ENCODE peak calls at places on chromosomes 1 and 21, in eight cellular contexts. One of them, this sample, is unnamed. For H3K9me3, the result is how much of the 10 kb centered on the place peaks cover.

GRCh38 chr1:173920868-173921267 is 3.7 kb upstream of the SERPINC1 start:
- DNase-seq in effector memory CD4-positive, alpha-beta T cell: no peak
- DNase-seq in esophagus muscularis mucosa: no peak
- DNase-seq in A549: no peak
- DNase-seq in small intestine: no peak
- DNase-seq in ascending aorta: no peak
- DNase-seq in upper lobe of right lung: no peak
- DNase-seq in astrocyte: no peak
- DNase-seq in this sample: no peak

GRCh38 chr1:115744876-115745275 is 23.6 kb downstream of the CASQ2 start:
- DNase-seq in effector memory CD4-positive, alpha-beta T cell: no peak
- DNase-seq in esophagus muscularis mucosa: no peak
- DNase-seq in A549: no peak
- DNase-seq in small intestine: no peak
- DNase-seq in ascending aorta: no peak
- DNase-seq in upper lobe of right lung: no peak
- DNase-seq in astrocyte: no peak
- DNase-seq in this sample: no peak

GRCh38 chr1:163538682-163539081 is 216.9 kb downstream of the NUF2 start:
- DNase-seq in effector memory CD4-positive, alpha-beta T cell: no peak
- DNase-seq in esophagus muscularis mucosa: no peak
- DNase-seq in A549: no peak
- DNase-seq in small intestine: no peak
- DNase-seq in ascending aorta: no peak
- DNase-seq in upper lobe of right lung: no peak
- DNase-seq in astrocyte: no peak
- DNase-seq in this sample: no peak

GRCh38 chr1:22503721-22504410 is 52.2 kb downstream of the ZBTB40 start:
- DNase-seq in effector memory CD4-positive, alpha-beta T cell: no peak
- DNase-seq in esophagus muscularis mucosa: no peak
- DNase-seq in A549: no peak
- DNase-seq in small intestine: peak
- DNase-seq in ascending aorta: no peak
- DNase-seq in upper lobe of right lung: no peak
- DNase-seq in astrocyte: peak
- DNase-seq in this sample: no peak

GRCh38 chr1:228969968-228970800 is 234.9 kb downstream of the RHOU start:
- DNase-seq in effector memory CD4-positive, alpha-beta T cell: no peak
- DNase-seq in esophagus muscularis mucosa: peak
- DNase-seq in A549: no peak
- DNase-seq in small intestine: no peak
- DNase-seq in ascending aorta: no peak
- DNase-seq in upper lobe of right lung: no peak
- DNase-seq in astrocyte: no peak
- DNase-seq in this sample: no peak

GRCh38 chr1:1433804-1434130 is 1.7 kb upstream of the VWA1 start:
- DNase-seq in effector memory CD4-positive, alpha-beta T cell: no peak
- DNase-seq in esophagus muscularis mucosa: no peak
- DNase-seq in A549: no peak
- DNase-seq in small intestine: no peak
- DNase-seq in ascending aorta: no peak
- DNase-seq in upper lobe of right lung: peak
- DNase-seq in astrocyte: peak
- DNase-seq in this sample: peak

GRCh38 chr1:44049839-44050238 is 18.6 kb upstream of the SLC6A9 start:
- DNase-seq in effector memory CD4-positive, alpha-beta T cell: no peak
- DNase-seq in esophagus muscularis mucosa: no peak
- DNase-seq in A549: peak
- DNase-seq in small intestine: no peak
- DNase-seq in ascending aorta: no peak
- DNase-seq in upper lobe of right lung: no peak
- DNase-seq in astrocyte: peak
- DNase-seq in this sample: no peak

GRCh38 chr1:185719021-185719420 is 15.2 kb upstream of the HMCN1 start:
- DNase-seq in effector memory CD4-positive, alpha-beta T cell: no peak
- DNase-seq in esophagus muscularis mucosa: no peak
- DNase-seq in A549: peak
- DNase-seq in small intestine: peak
- DNase-seq in ascending aorta: no peak
- DNase-seq in upper lobe of right lung: no peak
- DNase-seq in astrocyte: peak
- DNase-seq in this sample: no peak

GRCh38 chr21:42649122-42650032 is 4.0 kb upstream of the PDE9A start:
- DNase-seq in effector memory CD4-positive, alpha-beta T cell: no peak
- DNase-seq in esophagus muscularis mucosa: no peak
- DNase-seq in A549: no peak
- DNase-seq in small intestine: no peak
- DNase-seq in ascending aorta: no peak
- DNase-seq in upper lobe of right lung: no peak
- DNase-seq in astrocyte: no peak
- DNase-seq in this sample: peak

GRCh38 chr1:36008546-36009197 is 75.2 kb upstream of the TEKT2 start:
- DNase-seq in effector memory CD4-positive, alpha-beta T cell: no peak
- DNase-seq in esophagus muscularis mucosa: no peak
- DNase-seq in A549: peak
- DNase-seq in small intestine: no peak
- DNase-seq in ascending aorta: no peak
- DNase-seq in upper lobe of right lung: no peak
- DNase-seq in astrocyte: peak
- DNase-seq in this sample: no peak

GRCh38 chr1:154812911-154813816 is 56.9 kb downstream of the KCNN3 start:
- DNase-seq in effector memory CD4-positive, alpha-beta T cell: no peak
- DNase-seq in esophagus muscularis mucosa: no peak
- DNase-seq in A549: no peak
- DNase-seq in small intestine: no peak
- DNase-seq in ascending aorta: no peak
- DNase-seq in upper lobe of right lung: no peak
- DNase-seq in astrocyte: peak
- DNase-seq in this sample: peak

GRCh38 chr1:58932820-58933598 is 149.2 kb upstream of the JUN start:
- DNase-seq in effector memory CD4-positive, alpha-beta T cell: no peak
- DNase-seq in esophagus muscularis mucosa: peak
- DNase-seq in A549: peak
- DNase-seq in small intestine: peak
- DNase-seq in ascending aorta: no peak
- DNase-seq in upper lobe of right lung: peak
- DNase-seq in astrocyte: peak
- DNase-seq in this sample: peak

GRCh38 chr1:85447000-85447943 is 17.7 kb downstream of the DDAH1 start:
- DNase-seq in effector memory CD4-positive, alpha-beta T cell: no peak
- DNase-seq in esophagus muscularis mucosa: no peak
- DNase-seq in A549: no peak
- DNase-seq in small intestine: no peak
- DNase-seq in ascending aorta: no peak
- DNase-seq in upper lobe of right lung: no peak
- DNase-seq in astrocyte: peak
- DNase-seq in this sample: no peak

GRCh38 chr21:43858806-43859648 is 6.0 kb upstream of the AGPAT3 start:
- DNase-seq in effector memory CD4-positive, alpha-beta T cell: no peak
- DNase-seq in esophagus muscularis mucosa: no peak
- DNase-seq in A549: no peak
- DNase-seq in small intestine: no peak
- DNase-seq in ascending aorta: no peak
- DNase-seq in upper lobe of right lung: no peak
- DNase-seq in astrocyte: no peak
- DNase-seq in this sample: no peak

GRCh38 chr1:91751281-91751680 is 134.7 kb downstream of the TGFBR3 start:
- DNase-seq in effector memory CD4-positive, alpha-beta T cell: no peak
- DNase-seq in esophagus muscularis mucosa: no peak
- DNase-seq in A549: no peak
- DNase-seq in small intestine: no peak
- DNase-seq in ascending aorta: no peak
- DNase-seq in upper lobe of right lung: no peak
- DNase-seq in astrocyte: peak
- DNase-seq in this sample: no peak

GRCh38 chr1:42739753-42740700 is at the start of gene CLDN19:
- DNase-seq in effector memory CD4-positive, alpha-beta T cell: no peak
- DNase-seq in esophagus muscularis mucosa: no peak
- DNase-seq in A549: no peak
- DNase-seq in small intestine: peak
- DNase-seq in ascending aorta: no peak
- DNase-seq in upper lobe of right lung: no peak
- DNase-seq in astrocyte: no peak
- DNase-seq in this sample: peak

GRCh38 chr1:53376041-53376461 is 48.2 kb upstream of the LRP8 start:
- DNase-seq in effector memory CD4-positive, alpha-beta T cell: no peak
- DNase-seq in esophagus muscularis mucosa: peak
- DNase-seq in A549: no peak
- DNase-seq in small intestine: no peak
- DNase-seq in ascending aorta: no peak
- DNase-seq in upper lobe of right lung: peak
- DNase-seq in astrocyte: no peak
- DNase-seq in this sample: peak

GRCh38 chr1:149917590-149918144 is at the start of gene SV2A:
- DNase-seq in effector memory CD4-positive, alpha-beta T cell: peak
- DNase-seq in esophagus muscularis mucosa: no peak
- DNase-seq in A549: no peak
- DNase-seq in small intestine: no peak
- DNase-seq in ascending aorta: no peak
- DNase-seq in upper lobe of right lung: no peak
- DNase-seq in astrocyte: peak
- DNase-seq in this sample: peak

GRCh38 chr1:159746676-159747075 is 32.3 kb upstream of the CRP start:
- DNase-seq in effector memory CD4-positive, alpha-beta T cell: no peak
- DNase-seq in esophagus muscularis mucosa: no peak
- DNase-seq in A549: no peak
- DNase-seq in small intestine: no peak
- DNase-seq in ascending aorta: no peak
- DNase-seq in upper lobe of right lung: no peak
- DNase-seq in astrocyte: no peak
- DNase-seq in this sample: no peak

GRCh38 chr1:40708750-40709099 is 17.2 kb downstream of the NFYC start:
- DNase-seq in effector memory CD4-positive, alpha-beta T cell: no peak
- DNase-seq in esophagus muscularis mucosa: no peak
- DNase-seq in A549: peak
- DNase-seq in small intestine: no peak
- DNase-seq in ascending aorta: no peak
- DNase-seq in upper lobe of right lung: no peak
- DNase-seq in astrocyte: peak
- DNase-seq in this sample: no peak

DNA sequence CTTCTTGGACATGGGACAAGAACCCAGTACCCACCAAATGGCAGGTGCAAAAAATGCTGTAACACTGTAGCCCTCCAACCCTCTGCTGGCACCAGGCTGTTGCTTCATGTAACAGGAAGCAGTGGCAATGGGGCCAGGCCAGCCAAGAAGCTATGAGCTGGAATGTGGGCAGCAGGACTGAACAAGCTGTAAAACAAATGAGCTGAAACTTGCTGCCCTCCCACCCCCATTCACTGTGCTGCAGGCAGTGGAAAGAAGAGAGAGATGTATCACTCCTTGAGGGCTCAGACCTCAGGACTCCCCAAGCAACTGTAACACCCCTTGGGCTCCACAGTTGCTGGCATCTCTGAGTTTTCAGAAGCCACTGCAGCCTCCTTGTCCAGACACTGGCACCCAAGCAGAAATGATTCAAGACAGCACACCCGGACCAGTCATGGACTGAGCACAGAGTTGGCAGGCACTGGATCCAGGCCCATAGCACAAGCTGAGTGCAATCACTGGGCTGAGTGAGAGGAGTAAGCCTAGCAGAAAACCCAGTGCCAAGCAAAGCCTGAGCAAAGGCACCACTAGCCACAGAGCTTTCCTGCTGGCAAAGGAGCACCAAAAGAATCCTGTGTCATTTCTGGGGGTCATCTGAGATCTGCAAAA is 321.4 kb upstream of the CXADR start:
- DNase-seq in effector memory CD4-positive, alpha-beta T cell: no peak
- DNase-seq in esophagus muscularis mucosa: no peak
- DNase-seq in A549: no peak
- DNase-seq in small intestine: no peak
- DNase-seq in ascending aorta: no peak
- DNase-seq in upper lobe of right lung: no peak
- DNase-seq in astrocyte: no peak
- DNase-seq in this sample: no peak
- H3K4me3 ChIP-seq in effector memory CD4-positive, alpha-beta T cell: no peak
- H3K4me3 ChIP-seq in esophagus muscularis mucosa: no peak
- H3K4me3 ChIP-seq in A549: no peak
- H3K4me3 ChIP-seq in small intestine: no peak
- H3K4me3 ChIP-seq in ascending aorta: no peak
- H3K4me3 ChIP-seq in upper lobe of right lung: no peak
- H3K4me3 ChIP-seq in astrocyte: no peak
- H3K4me3 ChIP-seq in this sample: no peak

DNA sequence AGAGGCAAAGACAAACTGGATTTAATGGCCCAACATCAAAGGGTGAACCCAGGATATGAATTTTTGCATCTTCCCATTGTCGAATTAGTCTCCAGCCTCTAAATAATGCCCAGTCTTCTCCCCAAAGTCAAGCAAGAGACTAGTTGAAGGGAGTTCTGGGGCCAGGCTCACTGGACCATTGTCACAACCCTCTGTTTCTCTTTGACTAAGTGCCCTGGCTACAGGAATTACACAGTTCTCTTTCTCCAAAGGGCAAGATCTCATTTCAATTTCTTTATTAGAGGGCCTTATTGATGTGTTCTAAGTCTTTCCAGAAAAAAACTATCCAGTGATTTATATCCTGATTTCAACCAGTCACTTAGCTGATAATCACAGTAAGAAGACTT is 26.5 kb downstream of the CD53 start:
- DNase-seq in effector memory CD4-positive, alpha-beta T cell: no peak
- DNase-seq in esophagus muscularis mucosa: no peak
- DNase-seq in A549: no peak
- DNase-seq in small intestine: no peak
- DNase-seq in ascending aorta: no peak
- DNase-seq in upper lobe of right lung: no peak
- DNase-seq in astrocyte: no peak
- DNase-seq in this sample: no peak
- H3K9me3 ChIP-seq in effector memory CD4-positive, alpha-beta T cell: under half
- H3K9me3 ChIP-seq in esophagus muscularis mucosa: under half
- H3K9me3 ChIP-seq in A549: under half
- H3K9me3 ChIP-seq in small intestine: under half
- H3K9me3 ChIP-seq in ascending aorta: under half
- H3K9me3 ChIP-seq in upper lobe of right lung: under half
- H3K9me3 ChIP-seq in astrocyte: under half
- H3K9me3 ChIP-seq in this sample: under half

GRCh38 chr1:37946703-37947360 is at the start of gene INPP5B:
- DNase-seq in effector memory CD4-positive, alpha-beta T cell: peak
- DNase-seq in esophagus muscularis mucosa: peak
- DNase-seq in A549: peak
- DNase-seq in small intestine: peak
- DNase-seq in ascending aorta: peak
- DNase-seq in upper lobe of right lung: peak
- DNase-seq in astrocyte: peak
- DNase-seq in this sample: peak
- H3K27ac ChIP-seq in effector memory CD4-positive, alpha-beta T cell: no peak
- H3K27ac ChIP-seq in esophagus muscularis mucosa: peak
- H3K27ac ChIP-seq in A549: peak
- H3K27ac ChIP-seq in small intestine: peak
- H3K27ac ChIP-seq in ascending aorta: peak
- H3K27ac ChIP-seq in upper lobe of right lung: peak
- H3K27ac ChIP-seq in astrocyte: peak
- H3K27ac ChIP-seq in this sample: peak

DNA sequence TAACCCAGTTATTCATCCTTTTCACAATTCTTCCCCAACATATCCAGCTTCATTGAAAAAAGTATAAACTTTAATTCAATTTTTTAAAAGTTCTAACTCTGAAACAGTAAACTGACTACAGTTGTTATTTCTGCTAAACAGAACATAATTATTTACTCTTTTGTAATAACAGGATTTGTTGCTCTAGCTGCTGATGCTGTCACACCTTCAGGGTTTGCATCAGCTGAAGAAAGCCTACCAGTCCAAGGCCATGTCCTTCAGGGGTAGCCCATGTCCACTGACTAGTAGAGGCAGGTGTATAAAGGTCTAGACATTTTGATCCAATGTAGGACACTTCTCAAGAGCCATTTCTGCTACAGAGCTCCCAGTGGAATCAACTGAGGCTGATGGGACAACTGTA is 107.7 kb downstream of the CDC42BPA start:
- DNase-seq in effector memory CD4-positive, alpha-beta T cell: no peak
- DNase-seq in esophagus muscularis mucosa: no peak
- DNase-seq in A549: no peak
- DNase-seq in small intestine: no peak
- DNase-seq in ascending aorta: no peak
- DNase-seq in upper lobe of right lung: no peak
- DNase-seq in astrocyte: no peak
- DNase-seq in this sample: no peak
- H3K4me3 ChIP-seq in effector memory CD4-positive, alpha-beta T cell: no peak
- H3K4me3 ChIP-seq in esophagus muscularis mucosa: no peak
- H3K4me3 ChIP-seq in A549: no peak
- H3K4me3 ChIP-seq in small intestine: no peak
- H3K4me3 ChIP-seq in ascending aorta: no peak
- H3K4me3 ChIP-seq in upper lobe of right lung: no peak
- H3K4me3 ChIP-seq in astrocyte: no peak
- H3K4me3 ChIP-seq in this sample: no peak